ENCODE peak calls at places on chromosomes 4 and X, in six cellular contexts. One of them, this sample, is unnamed.

GRCh38 chr4:141335166-141335565 is 114.5 kb downstream of the ZNF330 start:
- DNase-seq in dermis microvascular lymphatic vessel endothelial cell: no peak
- DNase-seq in T-helper 9 cell: no peak
- DNase-seq in stimulated activated CD8-positive, alpha-beta memory T cell treated with anti-CD3 and anti-CD28 coated beads, Interleukin-4, amount 100 ng/mL, for 1 hour: no peak
- DNase-seq in WTC11: no peak
- DNase-seq in amniotic stem cell: no peak
- DNase-seq in this sample: no peak

GRCh38 chr4:147071341-147071740 is 125.7 kb upstream of the TTC29 start:
- DNase-seq in dermis microvascular lymphatic vessel endothelial cell: no peak
- DNase-seq in T-helper 9 cell: no peak
- DNase-seq in stimulated activated CD8-positive, alpha-beta memory T cell treated with anti-CD3 and anti-CD28 coated beads, Interleukin-4, amount 100 ng/mL, for 1 hour: no peak
- DNase-seq in WTC11: no peak
- DNase-seq in amniotic stem cell: no peak
- DNase-seq in this sample: no peak

GRCh38 chr4:10917475-10918103 is 233.0 kb upstream of the CLNK start:
- DNase-seq in dermis microvascular lymphatic vessel endothelial cell: peak
- DNase-seq in T-helper 9 cell: no peak
- DNase-seq in stimulated activated CD8-positive, alpha-beta memory T cell treated with anti-CD3 and anti-CD28 coated beads, Interleukin-4, amount 100 ng/mL, for 1 hour: no peak
- DNase-seq in WTC11: no peak
- DNase-seq in amniotic stem cell: no peak
- DNase-seq in this sample: no peak

GRCh38 chr4:77465271-77465670 is 140.3 kb upstream of the CXCL13 start:
- DNase-seq in dermis microvascular lymphatic vessel endothelial cell: peak
- DNase-seq in T-helper 9 cell: no peak
- DNase-seq in stimulated activated CD8-positive, alpha-beta memory T cell treated with anti-CD3 and anti-CD28 coated beads, Interleukin-4, amount 100 ng/mL, for 1 hour: no peak
- DNase-seq in WTC11: peak
- DNase-seq in amniotic stem cell: no peak
- DNase-seq in this sample: no peak

GRCh38 chr4:828641-829271 is 2.8 kb upstream of the CPLX1 start:
- DNase-seq in dermis microvascular lymphatic vessel endothelial cell: no peak
- DNase-seq in T-helper 9 cell: no peak
- DNase-seq in stimulated activated CD8-positive, alpha-beta memory T cell treated with anti-CD3 and anti-CD28 coated beads, Interleukin-4, amount 100 ng/mL, for 1 hour: no peak
- DNase-seq in WTC11: peak
- DNase-seq in amniotic stem cell: no peak
- DNase-seq in this sample: peak

GRCh38 chr4:77586953-77587383 is 18.7 kb upstream of the CXCL13 start:
- DNase-seq in dermis microvascular lymphatic vessel endothelial cell: no peak
- DNase-seq in T-helper 9 cell: no peak
- DNase-seq in stimulated activated CD8-positive, alpha-beta memory T cell treated with anti-CD3 and anti-CD28 coated beads, Interleukin-4, amount 100 ng/mL, for 1 hour: no peak
- DNase-seq in WTC11: no peak
- DNase-seq in amniotic stem cell: no peak
- DNase-seq in this sample: no peak

GRCh38 chr4:784401-785331 is 41.3 kb downstream of the CPLX1 start:
- DNase-seq in dermis microvascular lymphatic vessel endothelial cell: no peak
- DNase-seq in T-helper 9 cell: no peak
- DNase-seq in stimulated activated CD8-positive, alpha-beta memory T cell treated with anti-CD3 and anti-CD28 coated beads, Interleukin-4, amount 100 ng/mL, for 1 hour: no peak
- DNase-seq in WTC11: no peak
- DNase-seq in amniotic stem cell: no peak
- DNase-seq in this sample: no peak

GRCh38 chrX:149799095-149799721 is 17.5 kb downstream of the MAGEA9 start:
- DNase-seq in dermis microvascular lymphatic vessel endothelial cell: no peak
- DNase-seq in T-helper 9 cell: no peak
- DNase-seq in stimulated activated CD8-positive, alpha-beta memory T cell treated with anti-CD3 and anti-CD28 coated beads, Interleukin-4, amount 100 ng/mL, for 1 hour: no peak
- DNase-seq in WTC11: no peak
- DNase-seq in amniotic stem cell: no peak
- DNase-seq in this sample: no peak

GRCh38 chr4:108492816-108493595 is 127.4 kb upstream of the RPL34 start:
- DNase-seq in dermis microvascular lymphatic vessel endothelial cell: peak
- DNase-seq in T-helper 9 cell: peak
- DNase-seq in stimulated activated CD8-positive, alpha-beta memory T cell treated with anti-CD3 and anti-CD28 coated beads, Interleukin-4, amount 100 ng/mL, for 1 hour: no peak
- DNase-seq in WTC11: peak
- DNase-seq in amniotic stem cell: no peak
- DNase-seq in this sample: no peak

GRCh38 chrX:14489437-14489836 is 39.9 kb upstream of the GLRA2 start:
- DNase-seq in dermis microvascular lymphatic vessel endothelial cell: no peak
- DNase-seq in T-helper 9 cell: no peak
- DNase-seq in stimulated activated CD8-positive, alpha-beta memory T cell treated with anti-CD3 and anti-CD28 coated beads, Interleukin-4, amount 100 ng/mL, for 1 hour: no peak
- DNase-seq in WTC11: no peak
- DNase-seq in amniotic stem cell: no peak
- DNase-seq in this sample: no peak

GRCh38 chrX:123340691-123341090 is 156.6 kb downstream of the GRIA3 start:
- DNase-seq in dermis microvascular lymphatic vessel endothelial cell: no peak
- DNase-seq in T-helper 9 cell: no peak
- DNase-seq in stimulated activated CD8-positive, alpha-beta memory T cell treated with anti-CD3 and anti-CD28 coated beads, Interleukin-4, amount 100 ng/mL, for 1 hour: no peak
- DNase-seq in WTC11: no peak
- DNase-seq in amniotic stem cell: no peak
- DNase-seq in this sample: no peak

GRCh38 chr4:96354036-96354712 is 514.3 kb downstream of the PDHA2 start:
- DNase-seq in dermis microvascular lymphatic vessel endothelial cell: no peak
- DNase-seq in T-helper 9 cell: no peak
- DNase-seq in stimulated activated CD8-positive, alpha-beta memory T cell treated with anti-CD3 and anti-CD28 coated beads, Interleukin-4, amount 100 ng/mL, for 1 hour: no peak
- DNase-seq in WTC11: no peak
- DNase-seq in amniotic stem cell: no peak
- DNase-seq in this sample: no peak

GRCh38 chr4:77922158-77923094 is 59.8 kb downstream of the MRPL1 start:
- DNase-seq in dermis microvascular lymphatic vessel endothelial cell: peak
- DNase-seq in T-helper 9 cell: no peak
- DNase-seq in stimulated activated CD8-positive, alpha-beta memory T cell treated with anti-CD3 and anti-CD28 coated beads, Interleukin-4, amount 100 ng/mL, for 1 hour: no peak
- DNase-seq in WTC11: no peak
- DNase-seq in amniotic stem cell: no peak
- DNase-seq in this sample: no peak

GRCh38 chrX:6574762-6575161 is 39.8 kb upstream of the VCX3A start:
- DNase-seq in dermis microvascular lymphatic vessel endothelial cell: no peak
- DNase-seq in T-helper 9 cell: no peak
- DNase-seq in stimulated activated CD8-positive, alpha-beta memory T cell treated with anti-CD3 and anti-CD28 coated beads, Interleukin-4, amount 100 ng/mL, for 1 hour: no peak
- DNase-seq in WTC11: peak
- DNase-seq in amniotic stem cell: no peak
- DNase-seq in this sample: no peak

This sample was measured in type B pancreatic cell.